ENCODE peak calls at places on chromosome 16, in six cellular contexts. O is esophagus squamous epithelium; Z is fibroblast of lung; A is BJ; D is stimulated activated CD4-positive, alpha-beta T cell treated with anti-CD3 and anti-CD28 coated beads, Interleukin-2, amount 100 ng/mL, for 48 hours; K is activated T-helper 9 cell treated with anti-CD3 and anti-CD28 coated beads, Interleukin-2, amount 50 U/mL, for 16 hours. L is an unnamed sample.

GRCh38 chr16:84755004-84755672 is 55.3 kb downstream of the USP10 start:
- DNase-seq in Z (no peak), D (no peak), K (no peak), O (no peak), A (no peak), L (no peak)

GRCh38 chr16:87953308-87954208 is 2.3 kb downstream of the BANP start:
- DNase-seq in D (no peak), A (no peak), O (no peak), Z (peak), K (no peak), L (no peak)

GRCh38 chr16:27179500-27180072 is 23.7 kb upstream of the KDM8 start:
- DNase-seq in K (peak), O (peak), Z (peak), D (peak), A (no peak), L (peak)

GRCh38 chr16:86337581-86338402 is 172.5 kb upstream of the FOXF1 start:
- DNase-seq in D (no peak), O (no peak), Z (no peak), A (no peak), K (no peak), L (no peak)

GRCh38 chr16:30394603-30395154 is 541 bp upstream of the ZNF48 start:
- DNase-seq in A (no peak), D (no peak), K (no peak), Z (peak), O (no peak), L (no peak)

GRCh38 chr16:69821844-69822173 is 59.7 kb downstream of the WWP2 start:
- DNase-seq in A (no peak), Z (no peak), K (no peak), O (no peak), D (no peak), L (no peak)

GRCh38 chr16:48487287-48487686 is 102.1 kb upstream of the SIAH1 start:
- DNase-seq in Z (no peak), K (no peak), D (no peak), A (no peak), O (no peak), L (no peak)

GRCh38 chr16:77273-77806 is 685 bp upstream of the MPG start:
- DNase-seq in D (no peak), Z (peak), K (no peak), A (no peak), O (no peak), L (peak)

GRCh38 chr16:66925322-66925840 is at the start of gene RRAD:
- DNase-seq in K (no peak), A (no peak), Z (peak), D (no peak), O (no peak), L (no peak)